ENCODE peak calls at places on chromosomes 12 and 14, in six cellular contexts. P is GM20000, V is neural crest cell, S is Peyer's patch, T is AG04450, M is ureter. W is an unnamed sample.

GRCh38 chr14:99899578-99900178 is 106.5 kb downstream of the EML1 start:
- DNase-seq in P (peak), V (no peak), S (no peak), T (no peak), M (no peak), W (no peak)

GRCh38 chr14:76456200-76456599 is 80.3 kb downstream of the ESRRB start:
- DNase-seq in P (peak), V (peak), S (no peak), T (no peak), M (no peak), W (peak)

GRCh38 chr12:84825149-84825548 is 87.5 kb downstream of the SLC6A15 start:
- DNase-seq in P (no peak), V (no peak), S (no peak), T (no peak), M (no peak), W (no peak)

GRCh38 chr12:99619389-99620158 is 28.0 kb upstream of the GARIN6 start:
- DNase-seq in P (peak), V (no peak), S (no peak), T (peak), M (no peak), W (peak)

GRCh38 chr12:50249464-50250229 is 33.7 kb downstream of the LIMA1 start:
- DNase-seq in P (peak), V (no peak), S (no peak), T (no peak), M (no peak), W (no peak)

GRCh38 chr14:92754956-92755355 is 6.5 kb upstream of the LGMN start:
- DNase-seq in P (no peak), V (no peak), S (no peak), T (no peak), M (no peak), W (no peak)

GRCh38 chr12:42976620-42977019 is 387.1 kb upstream of the PRICKLE1 start:
- DNase-seq in P (no peak), V (no peak), S (no peak), T (no peak), M (no peak), W (no peak)

GRCh38 chr14:104681689-104682074 is 7.7 kb upstream of the INF2 start:
- DNase-seq in P (no peak), V (peak), S (peak), T (no peak), M (peak), W (peak)

GRCh38 chr12:121090576-121091125 is 42.0 kb upstream of the P2RX7 start:
- DNase-seq in P (no peak), V (no peak), S (no peak), T (no peak), M (no peak), W (no peak)

GRCh38 chr14:98957211-98958047 is 314.6 kb downstream of the BCL11B start:
- DNase-seq in P (no peak), V (no peak), S (no peak), T (no peak), M (peak), W (no peak)

GRCh38 chr12:46473634-46474201 is 101.1 kb upstream of the SLC38A2 start:
- DNase-seq in P (peak), V (no peak), S (peak), T (peak), M (peak), W (no peak)

GRCh38 chr12:122310636-122311035 is 44.3 kb upstream of the VPS33A start:
- DNase-seq in P (no peak), V (no peak), S (no peak), T (no peak), M (no peak), W (no peak)

GRCh38 chr14:69769623-69770022 is 2.7 kb downstream of the SRSF5 start:
- DNase-seq in P (no peak), V (no peak), S (no peak), T (no peak), M (no peak), W (no peak)

GRCh38 chr12:49776858-49777257 is 35.5 kb downstream of the TMBIM6 start:
- DNase-seq in P (peak), V (no peak), S (no peak), T (no peak), M (no peak), W (no peak)

GRCh38 chr12:77236066-77236465 is 170.7 kb upstream of the E2F7 start:
- DNase-seq in P (no peak), V (no peak), S (no peak), T (no peak), M (no peak), W (no peak)

GRCh38 chr12:63056649-63057048 is 94.4 kb downstream of the AVPR1A start:
- DNase-seq in P (no peak), V (no peak), S (no peak), T (no peak), M (no peak), W (no peak)

GRCh38 chr14:95998656-95999055 is 40.5 kb upstream of the C14orf132 start:
- DNase-seq in P (no peak), V (no peak), S (no peak), T (peak), M (no peak), W (no peak)

GRCh38 chr12:53567961-53568360 is 58.2 kb downstream of the ATF7 start:
- DNase-seq in P (no peak), V (no peak), S (no peak), T (no peak), M (no peak), W (no peak)

GRCh38 chr12:122244565-122245371 is 18.9 kb upstream of the DIABLO start:
- DNase-seq in P (no peak), V (no peak), S (no peak), T (no peak), M (no peak), W (no peak)

GRCh38 chr12:93247313-93248057 is 130.2 kb upstream of the NUDT4 start:
- DNase-seq in P (no peak), V (no peak), S (no peak), T (no peak), M (no peak), W (no peak)

GRCh38 chr14:81031488-81031887 is 76.1 kb downstream of the TSHR start:
- DNase-seq in P (no peak), V (no peak), S (no peak), T (no peak), M (no peak), W (no peak)

GRCh38 chr12:2274733-2275132 is 221.9 kb downstream of the CACNA1C start:
- DNase-seq in P (no peak), V (no peak), S (no peak), T (no peak), M (no peak), W (no peak)

GRCh38 chr12:119020377-119021360 is 39.3 kb downstream of the SRRM4 start:
- DNase-seq in P (peak), V (peak), S (no peak), T (no peak), M (no peak), W (peak)

GRCh38 chr14:76267322-76268012 is 108.5 kb upstream of the ESRRB start:
- DNase-seq in P (no peak), V (peak), S (peak), T (no peak), M (peak), W (peak)

GRCh38 chr12:45572114-45572513 is 157.4 kb upstream of the ARID2 start:
- DNase-seq in P (no peak), V (no peak), S (no peak), T (no peak), M (no peak), W (no peak)

W was measured in neural progenitor cell.